ENCODE peak calls at places on chromosomes 13 and 19, in nine cellular contexts. V is sciatic nerve; I is Right ventricle myocardium superior; J is NCI-H345; F is activated T-cell treated with anti-CD3 and anti-CD28 coated beads, Interleukin-2, amount 50 U/mL, for 72 hours; O is globus pallidus; H is heart left ventricle; Q is SK-N-SH; U is iris pigment epithelial cell. P is an unnamed sample.

GRCh38 chr19:8338835-8339234 is 4.2 kb downstream of the KANK3 start:
- DNase-seq in V (no peak), I (no peak), J (no peak), F (no peak), O (no peak), H (no peak), Q (no peak), U (no peak), P (no peak)

GRCh38 chr13:49641810-49642291 is 13.5 kb downstream of the ARL11 start:
- DNase-seq in V (peak), I (peak), J (no peak), F (no peak), O (peak), H (peak), Q (no peak), U (peak), P (peak)

GRCh38 chr19:16363133-16363851 is 38.7 kb downstream of the KLF2 start:
- DNase-seq in V (no peak), I (no peak), J (peak), F (no peak), O (no peak), H (no peak), Q (no peak), U (no peak), P (no peak)

GRCh38 chr19:19304186-19304975 is 15.9 kb downstream of the SUGP1 start:
- DNase-seq in V (no peak), I (no peak), J (no peak), F (no peak), O (no peak), H (peak), Q (peak), U (no peak), P (peak)

GRCh38 chr13:48531416-48532145 is 1.3 kb downstream of the RCBTB2 start:
- DNase-seq in V (no peak), I (no peak), J (peak), F (peak), O (no peak), H (no peak), Q (no peak), U (no peak), P (peak)

GRCh38 chr19:11203194-11204075 is 6.1 kb upstream of the KANK2 start:
- DNase-seq in V (peak), I (peak), J (no peak), F (peak), O (no peak), H (peak), Q (peak), U (peak), P (peak)

GRCh38 chr19:23365222-23365621 is 30.0 kb downstream of the ZNF91 start:
- DNase-seq in V (no peak), I (no peak), J (no peak), F (no peak), O (no peak), H (no peak), Q (no peak), U (no peak), P (no peak)

GRCh38 chr19:11656535-11656934 is 59.3 kb downstream of the ZNF627 start:
- DNase-seq in V (no peak), I (no peak), J (no peak), F (no peak), O (no peak), H (no peak), Q (no peak), U (no peak), P (no peak)

GRCh38 chr19:46828484-46828883 is 22.2 kb downstream of the AP2S1 start:
- DNase-seq in V (no peak), I (no peak), J (no peak), F (peak), O (no peak), H (no peak), Q (no peak), U (no peak), P (no peak)

GRCh38 chr19:11978492-11979100 is 13.8 kb downstream of the ZNF763 start:
- DNase-seq in V (no peak), I (no peak), J (no peak), F (no peak), O (no peak), H (no peak), Q (no peak), U (no peak), P (no peak)

GRCh38 chr13:104318121-104318520 is 1251.9 kb upstream of the SLC10A2 start:
- DNase-seq in V (no peak), I (no peak), J (no peak), F (no peak), O (peak), H (no peak), Q (peak), U (peak), P (peak)

GRCh38 chr19:49113762-49114629 is at the start of gene LIN7B:
- DNase-seq in V (peak), I (peak), J (peak), F (peak), O (peak), H (peak), Q (peak), U (peak), P (peak)

GRCh38 chr13:113835461-113836274 is 28.2 kb downstream of the GAS6 start:
- DNase-seq in V (no peak), I (peak), J (peak), F (no peak), O (no peak), H (no peak), Q (peak), U (peak), P (no peak)

GRCh38 chr13:68056816-68057710 is 826.9 kb upstream of the PCDH9 start:
- DNase-seq in V (no peak), I (no peak), J (no peak), F (no peak), O (no peak), H (no peak), Q (no peak), U (peak), P (no peak)

GRCh38 chr19:29630661-29631060 is 24.6 kb downstream of the POP4 start:
- DNase-seq in V (no peak), I (no peak), J (no peak), F (no peak), O (no peak), H (no peak), Q (peak), U (peak), P (no peak)

GRCh38 chr13:66558511-66558910 is 671.6 kb downstream of the PCDH9 start:
- DNase-seq in V (no peak), I (no peak), J (no peak), F (no peak), O (peak), H (no peak), Q (no peak), U (peak), P (peak)

GRCh38 chr19:52200044-52200443 is 10.2 kb downstream of the PPP2R1A start:
- DNase-seq in V (no peak), I (no peak), J (no peak), F (no peak), O (no peak), H (peak), Q (no peak), U (peak), P (peak)

GRCh38 chr19:51440052-51440451 is 18.2 kb downstream of the SIGLEC8 start:
- DNase-seq in V (no peak), I (no peak), J (no peak), F (no peak), O (no peak), H (no peak), Q (no peak), U (no peak), P (no peak)

GRCh38 chr19:12828494-12828893 is 5.9 kb downstream of the RTBDN start:
- DNase-seq in V (no peak), I (no peak), J (no peak), F (peak), O (no peak), H (no peak), Q (peak), U (no peak), P (no peak)

GRCh38 chr19:52492201-52492960 is 35.1 kb upstream of the ZNF808 start:
- DNase-seq in V (no peak), I (no peak), J (peak), F (peak), O (no peak), H (no peak), Q (peak), U (no peak), P (no peak)

GRCh38 chr13:45374917-45375316 is 33.9 kb upstream of the TPT1 start:
- DNase-seq in V (no peak), I (no peak), J (no peak), F (no peak), O (no peak), H (no peak), Q (no peak), U (peak), P (no peak)

GRCh38 chr19:46608178-46608577 is 7.0 kb downstream of the CALM3 start:
- DNase-seq in V (no peak), I (peak), J (no peak), F (no peak), O (no peak), H (no peak), Q (no peak), U (no peak), P (no peak)

GRCh38 chr19:18588611-18589379 is at the start of gene REX1BD:
- DNase-seq in V (peak), I (peak), J (peak), F (peak), O (peak), H (peak), Q (peak), U (peak), P (peak)

GRCh38 chr19:47663911-47664771 is 49.1 kb upstream of the EHD2 start:
- DNase-seq in V (peak), I (peak), J (no peak), F (no peak), O (peak), H (peak), Q (no peak), U (peak), P (peak)

GRCh38 chr13:71374471-71375041 is 492.4 kb downstream of the DACH1 start:
- DNase-seq in V (no peak), I (no peak), J (no peak), F (no peak), O (no peak), H (no peak), Q (no peak), U (peak), P (no peak)

GRCh38 chr13:93227280-93227905 is 786 bp downstream of the GPC6 start:
- DNase-seq in V (no peak), I (no peak), J (peak), F (no peak), O (peak), H (no peak), Q (peak), U (peak), P (peak)

GRCh38 chr13:41546372-41547252 is 89.3 kb downstream of the RGCC start:
- DNase-seq in V (no peak), I (no peak), J (no peak), F (no peak), O (peak), H (no peak), Q (no peak), U (peak), P (no peak)

GRCh38 chr13:73849292-73849691 is 284.9 kb downstream of the KLF12 start:
- DNase-seq in V (no peak), I (no peak), J (no peak), F (no peak), O (no peak), H (no peak), Q (no peak), U (peak), P (no peak)

GRCh38 chr13:38213307-38213706 is 136.3 kb upstream of the UFM1 start:
- DNase-seq in V (no peak), I (no peak), J (no peak), F (no peak), O (no peak), H (no peak), Q (no peak), U (peak), P (no peak)

GRCh38 chr13:24038846-24039330 is 121.6 kb upstream of the SPATA13 start:
- DNase-seq in V (no peak), I (no peak), J (peak), F (no peak), O (peak), H (no peak), Q (no peak), U (no peak), P (peak)

GRCh38 chr19:19537321-19538048 is 580 bp upstream of the CILP2 start:
- DNase-seq in V (no peak), I (no peak), J (no peak), F (no peak), O (no peak), H (no peak), Q (no peak), U (no peak), P (no peak)

GRCh38 chr19:18741124-18741493 is 50.0 kb downstream of the COMP start:
- DNase-seq in V (no peak), I (no peak), J (no peak), F (no peak), O (no peak), H (no peak), Q (no peak), U (no peak), P (no peak)

GRCh38 chr19:50793558-50794065 is 3.4 kb downstream of the ACP4 start:
- DNase-seq in V (no peak), I (no peak), J (no peak), F (no peak), O (no peak), H (no peak), Q (peak), U (no peak), P (no peak)

GRCh38 chr13:93505104-93505952 is 278.7 kb downstream of the GPC6 start:
- DNase-seq in V (no peak), I (no peak), J (peak), F (no peak), O (no peak), H (no peak), Q (no peak), U (peak), P (no peak)

GRCh38 chr19:46932346-46932745 is 71.5 kb downstream of the ARHGAP35 start:
- DNase-seq in V (no peak), I (no peak), J (no peak), F (no peak), O (no peak), H (no peak), Q (no peak), U (peak), P (no peak)